ENCODE peak calls at places on chromosomes 5 and 9, in four cellular contexts. C is Peyer's patch, T is AG04450, I is progenitor cell of endocrine pancreas. U is an unnamed sample.

GRCh38 chr9:126415741-126416370 is 89.2 kb downstream of the MVB12B start:
- DNase-seq in C (no peak), I (no peak), T (no peak), U (no peak)

GRCh38 chr9:19828586-19828985 is 39.7 kb upstream of the SLC24A2 start:
- DNase-seq in T (no peak), I (no peak), C (no peak), U (no peak)

GRCh38 chr5:29351170-29351569 is 1842.3 kb upstream of the CDH6 start:
- DNase-seq in I (no peak), T (no peak), C (no peak), U (no peak)

GRCh38 chr9:1954238-1954637 is 60.9 kb upstream of the SMARCA2 start:
- DNase-seq in I (no peak), C (no peak), T (no peak), U (no peak)

GRCh38 chr9:88994820-88995180 is 3.5 kb downstream of the S1PR3 start:
- DNase-seq in T (no peak), C (no peak), I (no peak), U (no peak)

GRCh38 chr9:78028926-78029325 is 2.7 kb downstream of the GNAQ start:
- DNase-seq in C (no peak), I (no peak), T (no peak), U (no peak)

GRCh38 chr9:82188817-82189216 is 200.2 kb downstream of the SPATA31D1 start:
- DNase-seq in T (no peak), I (no peak), C (no peak), U (no peak)

GRCh38 chr5:56569051-56569450 is 246.3 kb upstream of the MAP3K1 start:
- DNase-seq in C (no peak), I (no peak), T (no peak), U (no peak)

GRCh38 chr5:147935032-147935431 is 28.7 kb upstream of the C5orf46 start:
- DNase-seq in C (no peak), T (no peak), I (no peak), U (no peak)

GRCh38 chr5:33240552-33240951 is 200.2 kb upstream of the TARS1 start:
- DNase-seq in C (no peak), T (no peak), I (no peak), U (no peak)

GRCh38 chr9:123763910-123764588 is 165.9 kb downstream of the DENND1A start:
- DNase-seq in T (no peak), C (no peak), I (no peak), U (no peak)

GRCh38 chr5:149004559-149004958 is 58.3 kb downstream of the SH3TC2 start:
- DNase-seq in T (no peak), C (no peak), I (no peak), U (no peak)

GRCh38 chr9:13762209-13762608 is 482.7 kb upstream of the MPDZ start:
- DNase-seq in C (no peak), I (no peak), T (no peak), U (no peak)

GRCh38 chr5:135079760-135080159 is 45.7 kb upstream of the PITX1 start:
- DNase-seq in C (peak; percentile 8), T (no peak), I (no peak), U (no peak)

GRCh38 chr5:106459541-106459940 is 1211.2 kb downstream of the EFNA5 start:
- DNase-seq in T (no peak), C (no peak), I (no peak), U (no peak)

GRCh38 chr5:9924614-9925013 is 294.5 kb upstream of the TAS2R1 start:
- DNase-seq in I (no peak), T (peak; percentile 88), C (no peak), U (no peak)

GRCh38 chr9:38227061-38227540 is 158.1 kb upstream of the SHB start:
- DNase-seq in C (no peak), T (peak; percentile 80), I (no peak), U (no peak)

GRCh38 chr9:116494815-116495634 is 192.1 kb upstream of the TRIM32 start:
- DNase-seq in T (no peak), C (no peak), I (no peak), U (no peak)

GRCh38 chr9:6901179-6901578 is 143.4 kb downstream of the KDM4C start:
- DNase-seq in C (no peak), T (no peak), I (no peak), U (no peak)

DNA sequence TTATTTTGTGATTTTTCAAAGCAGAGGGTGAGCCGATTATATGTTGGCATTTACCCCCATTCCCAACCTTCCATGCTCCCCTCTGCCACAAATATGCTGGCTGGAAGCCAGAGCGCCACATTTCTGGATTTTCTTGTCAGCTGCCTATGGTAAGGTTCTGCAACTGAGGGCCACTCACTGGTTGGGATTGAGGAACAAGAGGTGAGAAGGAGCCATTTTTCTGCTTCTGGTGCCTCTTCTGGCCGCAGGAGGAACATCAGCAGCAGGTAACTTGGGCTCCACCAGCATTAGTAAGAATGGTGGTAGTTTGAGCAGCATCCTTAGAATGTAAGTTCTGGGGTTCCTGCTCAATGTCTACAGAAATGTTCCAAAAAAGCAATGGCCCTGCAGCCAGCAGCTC is 159.5 kb upstream of the MAST4 start:
- DNase-seq in T (no peak), I (no peak), C (no peak), U (no peak)
- TF ChIP-seq CTCF in T (peak; percentile 14), I (peak; percentile 40), C (no peak), U (no peak)

GRCh38 chr9:121023064-121023463 is 27.0 kb downstream of the C5 start:
- DNase-seq in I (no peak), T (no peak), C (no peak), U (no peak)
- TF ChIP-seq CTCF in I (peak; percentile 30), T (no peak), C (peak; percentile 3), U (no peak)

DNA sequence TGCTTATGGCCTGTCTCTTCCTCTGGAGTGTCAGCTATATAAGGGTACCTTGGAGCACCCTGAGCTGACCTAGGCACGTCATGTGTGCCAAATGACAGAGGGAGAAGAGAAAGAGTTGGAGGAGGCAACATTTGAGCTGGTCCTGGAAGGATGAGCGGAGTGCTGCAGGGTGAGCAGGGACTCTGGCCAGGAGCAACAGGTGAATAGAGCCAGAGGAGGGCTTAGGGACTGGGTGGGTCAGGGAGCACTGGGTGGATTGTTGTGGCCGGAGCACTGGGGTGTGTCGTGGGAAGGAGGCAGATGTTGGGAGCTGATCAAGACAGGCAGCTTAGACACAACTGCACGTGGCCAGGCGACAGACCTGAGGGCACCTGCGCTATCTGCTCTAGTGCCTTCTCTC is 43.6 kb downstream of the TSPAN17 start:
- DNase-seq in C (no peak), T (no peak), I (no peak), U (no peak)
- TF ChIP-seq CTCF in C (no peak), T (no peak), I (no peak), U (no peak)

GRCh38 chr9:113331780-113332179 is 8.3 kb downstream of the WDR31 start:
- DNase-seq in C (no peak), I (no peak), T (no peak), U (no peak)
- TF ChIP-seq CTCF in C (no peak), I (no peak), T (no peak), U (no peak)

DNA sequence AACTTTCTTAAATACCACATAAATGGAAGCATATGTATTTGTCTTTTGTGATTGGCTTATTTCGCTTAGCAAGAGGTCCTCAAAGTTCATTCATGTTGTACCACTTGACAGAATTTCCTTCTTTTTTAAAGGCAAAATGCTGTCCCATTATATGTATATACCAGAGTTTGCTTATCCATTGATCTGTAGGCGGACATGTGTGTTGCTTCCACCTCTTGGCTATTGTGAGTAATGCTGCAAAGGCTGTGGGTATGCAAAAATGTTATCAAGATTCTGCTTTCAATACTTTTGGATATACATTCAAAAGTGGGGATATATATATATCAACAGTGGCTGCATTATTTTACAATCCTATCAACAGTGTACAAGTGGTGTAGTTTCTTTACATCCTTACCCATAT is 271.0 kb downstream of the PRR16 start:
- DNase-seq in C (no peak), T (no peak), I (no peak), U (no peak)
- TF ChIP-seq CTCF in C (no peak), T (no peak), I (no peak), U (no peak)

DNA sequence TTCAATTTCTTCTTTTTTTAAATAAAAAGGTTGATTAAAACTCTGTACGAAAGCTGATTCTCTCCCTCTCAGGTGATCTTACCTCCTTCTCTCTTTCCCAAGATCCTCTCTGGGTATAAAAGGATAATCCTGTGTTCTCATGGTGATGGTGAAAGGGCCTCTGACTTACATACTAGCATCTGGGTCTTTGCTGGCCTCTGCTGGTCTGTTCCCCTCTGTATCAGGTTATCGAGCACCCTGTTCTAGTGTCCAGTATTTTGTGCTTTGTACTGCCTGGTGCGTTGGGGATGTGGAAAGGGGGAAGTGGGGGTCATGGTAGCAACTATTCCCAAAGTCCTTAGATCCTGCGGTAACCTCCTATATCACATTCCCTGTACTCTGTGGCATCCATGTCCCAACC is 328.9 kb downstream of the NR2F1-AS1 start:
- DNase-seq in T (no peak), C (no peak), I (no peak), U (no peak)
- TF ChIP-seq CTCF in T (peak; percentile 19), C (no peak), I (no peak), U (no peak)

DNA sequence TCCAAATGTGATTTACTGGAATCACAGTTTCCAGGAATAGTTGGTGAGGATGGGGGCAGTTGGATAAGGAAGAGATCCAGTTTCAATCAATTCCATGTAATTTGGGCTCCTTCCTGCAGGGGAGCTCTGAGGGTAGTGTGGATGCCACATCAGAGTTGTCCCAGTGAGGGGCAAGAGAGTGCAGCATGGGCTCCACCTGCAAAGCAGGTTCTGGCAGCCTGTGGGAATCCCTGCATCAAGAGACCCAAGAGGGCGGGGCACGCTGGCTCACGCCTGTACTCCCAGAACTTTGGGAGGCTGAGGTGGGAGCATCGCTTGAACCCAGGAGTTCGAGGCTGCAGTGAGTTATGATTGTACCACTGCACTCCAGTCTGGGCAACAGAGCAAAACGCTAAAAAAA is 188.5 kb downstream of the CACNA1B start:
- DNase-seq in T (no peak), C (peak; percentile 5), I (no peak), U (no peak)
- TF ChIP-seq CTCF in T (no peak), C (no peak), I (peak; percentile 30), U (no peak)

DNA sequence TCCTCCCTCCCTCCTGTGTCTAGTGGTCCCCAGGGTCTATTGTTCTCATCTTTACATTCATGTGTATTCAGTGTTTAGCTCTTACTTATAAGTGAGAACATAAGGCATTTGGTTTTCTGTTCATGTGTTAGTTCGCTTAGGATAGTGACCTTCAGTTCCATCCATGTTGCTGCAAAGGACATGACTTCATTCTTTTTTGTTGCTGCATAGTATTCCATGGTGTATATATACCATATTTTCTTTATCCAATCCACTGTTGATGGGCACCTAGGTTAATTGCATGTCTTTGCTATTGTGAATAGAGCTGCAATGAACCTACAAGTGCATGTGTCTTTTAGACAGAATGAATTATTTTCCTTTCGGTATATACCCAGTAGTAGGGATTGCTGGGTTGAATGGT is 46.8 kb downstream of the FYB1 start:
- DNase-seq in I (no peak), C (no peak), T (no peak), U (no peak)
- TF ChIP-seq CTCF in I (no peak), C (no peak), T (no peak), U (no peak)

DNA sequence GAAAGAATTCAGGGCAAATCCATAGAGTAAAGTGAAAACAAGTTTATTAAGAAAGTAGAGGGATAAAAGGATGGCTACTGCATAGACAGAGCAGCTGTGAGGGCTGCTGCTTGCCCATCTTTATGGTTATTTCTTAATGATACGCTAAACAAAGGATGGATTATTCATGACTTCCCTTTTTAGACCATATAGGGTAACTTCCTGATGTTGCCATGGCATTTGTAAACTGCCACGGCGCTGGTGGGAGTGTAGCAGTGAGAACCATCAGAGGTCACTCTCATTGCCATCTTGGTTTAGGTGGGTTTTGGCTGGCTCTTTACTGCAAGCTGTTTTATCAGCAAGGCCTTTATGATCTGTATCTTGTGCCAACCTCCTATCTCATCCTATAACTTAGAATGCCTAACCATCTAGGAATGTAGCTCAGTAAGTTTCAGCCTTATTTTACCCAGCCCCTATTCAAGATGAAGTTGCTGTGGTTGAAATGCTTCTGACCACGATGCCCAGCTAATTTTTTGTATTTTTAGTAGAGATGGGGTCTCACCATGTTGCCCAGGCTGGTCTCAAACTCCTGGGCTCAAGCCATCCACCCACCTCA is 42.1 kb downstream of the RFK start:
- DNase-seq in C (no peak), I (no peak), T (no peak), U (no peak)
- TF ChIP-seq CTCF in C (no peak), I (no peak), T (no peak), U (no peak)